ENCODE peak calls at places on chromosomes 2 and 18, in eight cellular contexts. One of them, this sample, is unnamed.

GRCh38 chr2:120683701-120684100 is 52.0 kb upstream of the GLI2 start:
- DNase-seq in stimulated activated CD4-positive, alpha-beta T cell treated with anti-CD3 and anti-CD28 coated beads, Interleukin-1b, Interleukin-23, amount 100 ng/mL, for 48 hours: no peak
- DNase-seq in CD8-positive, alpha-beta T cell: no peak
- DNase-seq in NCI-H1105 treated with DMSO at 0.1 percent for 48 hours: no peak
- DNase-seq in uterus: no peak
- DNase-seq in BJ: no peak
- DNase-seq in GM06990: no peak
- DNase-seq in NCI-H1092 treated with DMSO at 0.1 percent for 48 hours: no peak
- DNase-seq in this sample: no peak

GRCh38 chr2:68643011-68643873 is at the start of gene PROKR1:
- DNase-seq in CD8-positive, alpha-beta T cell: no peak
- DNase-seq in NCI-H1105 treated with DMSO at 0.1 percent for 48 hours: peak
- DNase-seq in BJ: no peak
- DNase-seq in GM06990: no peak
- DNase-seq in uterus: no peak
- DNase-seq in NCI-H1092 treated with DMSO at 0.1 percent for 48 hours: no peak
- DNase-seq in stimulated activated CD4-positive, alpha-beta T cell treated with anti-CD3 and anti-CD28 coated beads, Interleukin-1b, Interleukin-23, amount 100 ng/mL, for 48 hours: no peak
- DNase-seq in this sample: no peak

GRCh38 chr2:171210864-171211431 is 50.3 kb upstream of the TLK1 start:
- DNase-seq in BJ: no peak
- DNase-seq in NCI-H1105 treated with DMSO at 0.1 percent for 48 hours: no peak
- DNase-seq in NCI-H1092 treated with DMSO at 0.1 percent for 48 hours: no peak
- DNase-seq in stimulated activated CD4-positive, alpha-beta T cell treated with anti-CD3 and anti-CD28 coated beads, Interleukin-1b, Interleukin-23, amount 100 ng/mL, for 48 hours: peak
- DNase-seq in GM06990: peak
- DNase-seq in uterus: no peak
- DNase-seq in CD8-positive, alpha-beta T cell: peak
- DNase-seq in this sample: no peak

GRCh38 chr2:149000168-149000938 is 38.1 kb upstream of the LYPD6B start:
- DNase-seq in GM06990: no peak
- DNase-seq in BJ: no peak
- DNase-seq in NCI-H1105 treated with DMSO at 0.1 percent for 48 hours: no peak
- DNase-seq in CD8-positive, alpha-beta T cell: no peak
- DNase-seq in stimulated activated CD4-positive, alpha-beta T cell treated with anti-CD3 and anti-CD28 coated beads, Interleukin-1b, Interleukin-23, amount 100 ng/mL, for 48 hours: no peak
- DNase-seq in uterus: no peak
- DNase-seq in NCI-H1092 treated with DMSO at 0.1 percent for 48 hours: no peak
- DNase-seq in this sample: no peak

GRCh38 chr2:120539937-120540718 is 194.2 kb downstream of the INHBB start:
- DNase-seq in stimulated activated CD4-positive, alpha-beta T cell treated with anti-CD3 and anti-CD28 coated beads, Interleukin-1b, Interleukin-23, amount 100 ng/mL, for 48 hours: no peak
- DNase-seq in GM06990: no peak
- DNase-seq in CD8-positive, alpha-beta T cell: no peak
- DNase-seq in BJ: peak
- DNase-seq in NCI-H1092 treated with DMSO at 0.1 percent for 48 hours: no peak
- DNase-seq in NCI-H1105 treated with DMSO at 0.1 percent for 48 hours: no peak
- DNase-seq in uterus: peak
- DNase-seq in this sample: no peak

GRCh38 chr2:171431677-171432167 is 2.1 kb downstream of the METTL8 start:
- DNase-seq in stimulated activated CD4-positive, alpha-beta T cell treated with anti-CD3 and anti-CD28 coated beads, Interleukin-1b, Interleukin-23, amount 100 ng/mL, for 48 hours: no peak
- DNase-seq in GM06990: no peak
- DNase-seq in BJ: no peak
- DNase-seq in NCI-H1105 treated with DMSO at 0.1 percent for 48 hours: no peak
- DNase-seq in CD8-positive, alpha-beta T cell: no peak
- DNase-seq in uterus: no peak
- DNase-seq in NCI-H1092 treated with DMSO at 0.1 percent for 48 hours: no peak
- DNase-seq in this sample: no peak

GRCh38 chr2:27191107-27191829 is 20.6 kb upstream of the ATRAID start:
- DNase-seq in uterus: peak
- DNase-seq in CD8-positive, alpha-beta T cell: peak
- DNase-seq in GM06990: no peak
- DNase-seq in NCI-H1105 treated with DMSO at 0.1 percent for 48 hours: peak
- DNase-seq in stimulated activated CD4-positive, alpha-beta T cell treated with anti-CD3 and anti-CD28 coated beads, Interleukin-1b, Interleukin-23, amount 100 ng/mL, for 48 hours: peak
- DNase-seq in NCI-H1092 treated with DMSO at 0.1 percent for 48 hours: peak
- DNase-seq in BJ: no peak
- DNase-seq in this sample: peak

GRCh38 chr2:8144131-8144631 is 537.7 kb upstream of the ID2 start:
- DNase-seq in stimulated activated CD4-positive, alpha-beta T cell treated with anti-CD3 and anti-CD28 coated beads, Interleukin-1b, Interleukin-23, amount 100 ng/mL, for 48 hours: no peak
- DNase-seq in GM06990: no peak
- DNase-seq in uterus: no peak
- DNase-seq in NCI-H1105 treated with DMSO at 0.1 percent for 48 hours: no peak
- DNase-seq in NCI-H1092 treated with DMSO at 0.1 percent for 48 hours: no peak
- DNase-seq in BJ: no peak
- DNase-seq in CD8-positive, alpha-beta T cell: no peak
- DNase-seq in this sample: no peak

GRCh38 chr2:219215871-219216536 is 2.8 kb downstream of the ABCB6 start:
- DNase-seq in CD8-positive, alpha-beta T cell: no peak
- DNase-seq in NCI-H1105 treated with DMSO at 0.1 percent for 48 hours: no peak
- DNase-seq in NCI-H1092 treated with DMSO at 0.1 percent for 48 hours: no peak
- DNase-seq in uterus: no peak
- DNase-seq in stimulated activated CD4-positive, alpha-beta T cell treated with anti-CD3 and anti-CD28 coated beads, Interleukin-1b, Interleukin-23, amount 100 ng/mL, for 48 hours: no peak
- DNase-seq in GM06990: no peak
- DNase-seq in BJ: no peak
- DNase-seq in this sample: no peak

GRCh38 chr2:140695163-140695562 is 1435.7 kb downstream of the LRP1B start:
- DNase-seq in stimulated activated CD4-positive, alpha-beta T cell treated with anti-CD3 and anti-CD28 coated beads, Interleukin-1b, Interleukin-23, amount 100 ng/mL, for 48 hours: no peak
- DNase-seq in GM06990: no peak
- DNase-seq in NCI-H1105 treated with DMSO at 0.1 percent for 48 hours: no peak
- DNase-seq in CD8-positive, alpha-beta T cell: no peak
- DNase-seq in BJ: no peak
- DNase-seq in uterus: no peak
- DNase-seq in NCI-H1092 treated with DMSO at 0.1 percent for 48 hours: no peak
- DNase-seq in this sample: no peak

GRCh38 chr2:128535928-128536327 is 217.3 kb upstream of the HS6ST1 start:
- DNase-seq in BJ: peak
- DNase-seq in CD8-positive, alpha-beta T cell: no peak
- DNase-seq in NCI-H1092 treated with DMSO at 0.1 percent for 48 hours: no peak
- DNase-seq in GM06990: no peak
- DNase-seq in stimulated activated CD4-positive, alpha-beta T cell treated with anti-CD3 and anti-CD28 coated beads, Interleukin-1b, Interleukin-23, amount 100 ng/mL, for 48 hours: no peak
- DNase-seq in uterus: no peak
- DNase-seq in NCI-H1105 treated with DMSO at 0.1 percent for 48 hours: no peak
- DNase-seq in this sample: no peak

GRCh38 chr2:46297546-46298271 is 502 bp downstream of the EPAS1 start:
- DNase-seq in uterus: peak
- DNase-seq in stimulated activated CD4-positive, alpha-beta T cell treated with anti-CD3 and anti-CD28 coated beads, Interleukin-1b, Interleukin-23, amount 100 ng/mL, for 48 hours: peak
- DNase-seq in GM06990: peak
- DNase-seq in NCI-H1105 treated with DMSO at 0.1 percent for 48 hours: peak
- DNase-seq in BJ: no peak
- DNase-seq in NCI-H1092 treated with DMSO at 0.1 percent for 48 hours: no peak
- DNase-seq in CD8-positive, alpha-beta T cell: peak
- DNase-seq in this sample: no peak

GRCh38 chr2:80050246-80050645 is 254.3 kb downstream of the LRRTM1 start:
- DNase-seq in BJ: no peak
- DNase-seq in NCI-H1105 treated with DMSO at 0.1 percent for 48 hours: no peak
- DNase-seq in CD8-positive, alpha-beta T cell: no peak
- DNase-seq in GM06990: no peak
- DNase-seq in uterus: no peak
- DNase-seq in NCI-H1092 treated with DMSO at 0.1 percent for 48 hours: peak
- DNase-seq in stimulated activated CD4-positive, alpha-beta T cell treated with anti-CD3 and anti-CD28 coated beads, Interleukin-1b, Interleukin-23, amount 100 ng/mL, for 48 hours: no peak
- DNase-seq in this sample: no peak

GRCh38 chr2:198214108-198214736 is 409.8 kb downstream of the PLCL1 start:
- DNase-seq in stimulated activated CD4-positive, alpha-beta T cell treated with anti-CD3 and anti-CD28 coated beads, Interleukin-1b, Interleukin-23, amount 100 ng/mL, for 48 hours: no peak
- DNase-seq in CD8-positive, alpha-beta T cell: no peak
- DNase-seq in NCI-H1092 treated with DMSO at 0.1 percent for 48 hours: no peak
- DNase-seq in GM06990: no peak
- DNase-seq in uterus: no peak
- DNase-seq in NCI-H1105 treated with DMSO at 0.1 percent for 48 hours: no peak
- DNase-seq in BJ: no peak
- DNase-seq in this sample: no peak

GRCh38 chr18:44637210-44638051 is 43.3 kb upstream of the SETBP1 start:
- DNase-seq in NCI-H1092 treated with DMSO at 0.1 percent for 48 hours: no peak
- DNase-seq in CD8-positive, alpha-beta T cell: no peak
- DNase-seq in NCI-H1105 treated with DMSO at 0.1 percent for 48 hours: no peak
- DNase-seq in BJ: peak
- DNase-seq in GM06990: peak
- DNase-seq in uterus: no peak
- DNase-seq in stimulated activated CD4-positive, alpha-beta T cell treated with anti-CD3 and anti-CD28 coated beads, Interleukin-1b, Interleukin-23, amount 100 ng/mL, for 48 hours: no peak
- DNase-seq in this sample: no peak

GRCh38 chr18:22816266-22817176 is 116.6 kb upstream of the RBBP8 start:
- DNase-seq in NCI-H1105 treated with DMSO at 0.1 percent for 48 hours: peak
- DNase-seq in stimulated activated CD4-positive, alpha-beta T cell treated with anti-CD3 and anti-CD28 coated beads, Interleukin-1b, Interleukin-23, amount 100 ng/mL, for 48 hours: no peak
- DNase-seq in GM06990: no peak
- DNase-seq in CD8-positive, alpha-beta T cell: no peak
- DNase-seq in BJ: no peak
- DNase-seq in NCI-H1092 treated with DMSO at 0.1 percent for 48 hours: peak
- DNase-seq in uterus: no peak
- DNase-seq in this sample: no peak